ENCODE peak calls at places on chromosomes 6 and 20, in seven cellular contexts. E is PC-3, Q is retinal pigment epithelial cell, N is astrocyte of the spinal cord, U is left ventricle myocardium inferior, L is epithelial cell of esophagus, T is choroid plexus epithelial cell. O is an unnamed sample.

GRCh38 chr6:78605909-78606446 is 261.4 kb upstream of the IRAK1BP1 start:
- DNase-seq in T (peak; percentile 85), Q (peak; percentile 64), L (peak; percentile 72), N (peak; percentile 89), E (peak; percentile 77), U (no peak), O (no peak)

GRCh38 chr6:117908246-117909107 is 1.4 kb downstream of the SLC35F1 start:
- DNase-seq in Q (no peak), T (no peak), L (no peak), E (no peak), N (no peak), U (no peak), O (no peak)

GRCh38 chr20:10978713-10979112 is 304.9 kb upstream of the JAG1 start:
- DNase-seq in N (no peak), L (peak; percentile 40), U (no peak), Q (no peak), T (no peak), E (no peak), O (no peak)

GRCh38 chr20:4375881-4376280 is 345.8 kb upstream of the PRND start:
- DNase-seq in N (peak; percentile 76), L (peak; percentile 82), U (no peak), T (peak; percentile 71), Q (no peak), E (no peak), O (no peak)

GRCh38 chr6:9482030-9482731 is 932.7 kb downstream of the TFAP2A start:
- DNase-seq in N (peak; percentile 94), U (no peak), E (peak; percentile 92), Q (peak; percentile 96), L (peak; percentile 90), T (peak; percentile 94), O (peak; percentile 88)

GRCh38 chr6:170177383-170178265 is 113.3 kb downstream of the DLL1 start:
- DNase-seq in L (no peak), N (no peak), E (no peak), T (no peak), U (peak; percentile 13), Q (no peak), O (no peak)

GRCh38 chr6:130825772-130826441 is 1.3 kb upstream of the SMLR1 start:
- DNase-seq in Q (no peak), U (no peak), E (no peak), L (no peak), T (no peak), N (no peak), O (no peak)

GRCh38 chr20:61502433-61502832 is 250.4 kb downstream of the CDH4 start:
- DNase-seq in E (no peak), Q (no peak), N (peak; percentile 33), T (peak; percentile 10), L (no peak), U (no peak), O (no peak)

GRCh38 chr6:16130437-16130891 is 1.6 kb downstream of the MYLIP start:
- DNase-seq in Q (no peak), E (peak; percentile 87), T (peak; percentile 15), N (peak; percentile 13), L (peak; percentile 49), U (no peak), O (no peak)

GRCh38 chr6:1130692-1131091 is 181.2 kb upstream of the FOXQ1 start:
- DNase-seq in N (no peak), E (no peak), L (no peak), T (no peak), Q (no peak), U (peak; percentile 42), O (no peak)

GRCh38 chr20:37968726-37969401 is 64.4 kb downstream of the TTI1 start:
- DNase-seq in E (peak; percentile 33), U (no peak), Q (peak; percentile 91), T (no peak), N (no peak), L (peak; percentile 41), O (no peak)

GRCh38 chr6:16244446-16244845 is 6.1 kb downstream of the GMPR start:
- DNase-seq in T (no peak), N (no peak), Q (no peak), E (no peak), L (no peak), U (peak; percentile 45), O (no peak)

GRCh38 chr6:43635387-43636311 is at the start of gene MAD2L1BP:
- DNase-seq in L (peak; percentile 61), T (peak; percentile 69), E (peak; percentile 74), N (peak; percentile 72), U (peak; percentile 86), Q (no peak), O (no peak)

GRCh38 chr6:127518710-127519468 is at the start of gene MTCL3:
- DNase-seq in T (peak; percentile 72), Q (no peak), U (peak; percentile 29), N (peak; percentile 81), E (no peak), L (peak; percentile 29), O (peak; percentile 89)

GRCh38 chr6:39558079-39558478 is 167.1 kb downstream of the KIF6 start:
- DNase-seq in T (no peak), N (no peak), E (no peak), Q (no peak), L (no peak), U (no peak), O (no peak)

GRCh38 chr6:161481786-161482516 is 208.1 kb upstream of the AGPAT4 start:
- DNase-seq in N (no peak), E (peak; percentile 41), L (peak; percentile 8), T (peak; percentile 57), Q (peak; percentile 95), U (no peak), O (peak; percentile 96)

GRCh38 chr6:137291441-137291840 is 72.3 kb upstream of the IFNGR1 start:
- DNase-seq in U (peak; percentile 33), Q (no peak), N (peak; percentile 47), L (peak; percentile 84), E (peak; percentile 16), T (peak; percentile 83), O (no peak)

GRCh38 chr6:16669227-16669626 is 92.0 kb downstream of the ATXN1 start:
- DNase-seq in Q (no peak), E (peak; percentile 93), L (peak; percentile 74), T (peak; percentile 81), N (peak; percentile 86), U (no peak), O (no peak)

GRCh38 chr6:34512738-34513115 is 43.4 kb downstream of the SPDEF start:
- DNase-seq in U (no peak), Q (no peak), L (no peak), N (no peak), T (no peak), E (no peak), O (no peak)

GRCh38 chr6:29705389-29706231 is 17.6 kb upstream of the HLA-F start:
- DNase-seq in N (peak; percentile 43), U (no peak), Q (no peak), L (peak; percentile 70), E (peak; percentile 78), T (peak; percentile 71), O (no peak)

GRCh38 chr20:18284805-18285533 is 3.4 kb upstream of the ZNF133 start:
- DNase-seq in U (no peak), L (no peak), N (peak; percentile 51), Q (no peak), T (peak; percentile 19), E (no peak), O (no peak)

GRCh38 chr6:146850238-146850896 is 251.6 kb downstream of the ADGB start:
- DNase-seq in U (no peak), E (peak; percentile 45), N (peak; percentile 70), L (peak; percentile 54), Q (no peak), T (peak; percentile 68), O (peak; percentile 58)

GRCh38 chr20:13231031-13231752 is 10.1 kb downstream of the ISM1 start:
- DNase-seq in U (no peak), T (no peak), E (peak; percentile 57), N (peak; percentile 76), Q (no peak), L (peak; percentile 78), O (peak; percentile 52)

GRCh38 chr6:3500262-3501001 is 43.6 kb upstream of the SLC22A23 start:
- DNase-seq in U (no peak), Q (no peak), E (peak; percentile 88), L (peak; percentile 97), N (peak; percentile 84), T (peak; percentile 75), O (no peak)

GRCh38 chr6:56193846-56194245 is 53.5 kb downstream of the COL21A1 start:
- DNase-seq in Q (no peak), U (no peak), N (peak; percentile 8), E (peak; percentile 27), L (peak; percentile 48), T (peak; percentile 59), O (no peak)

GRCh38 chr6:37243816-37244370 is 13.7 kb upstream of the TBC1D22B start:
- DNase-seq in T (no peak), U (no peak), L (no peak), N (no peak), E (no peak), Q (no peak), O (no peak)
- H3K4me3 ChIP-seq in T (no peak overlapping the region), U (no peak overlapping the region), L (no peak overlapping the region), N (no peak overlapping the region), E (no peak overlapping the region), Q (no peak overlapping the region), O (no peak overlapping the region)

DNA sequence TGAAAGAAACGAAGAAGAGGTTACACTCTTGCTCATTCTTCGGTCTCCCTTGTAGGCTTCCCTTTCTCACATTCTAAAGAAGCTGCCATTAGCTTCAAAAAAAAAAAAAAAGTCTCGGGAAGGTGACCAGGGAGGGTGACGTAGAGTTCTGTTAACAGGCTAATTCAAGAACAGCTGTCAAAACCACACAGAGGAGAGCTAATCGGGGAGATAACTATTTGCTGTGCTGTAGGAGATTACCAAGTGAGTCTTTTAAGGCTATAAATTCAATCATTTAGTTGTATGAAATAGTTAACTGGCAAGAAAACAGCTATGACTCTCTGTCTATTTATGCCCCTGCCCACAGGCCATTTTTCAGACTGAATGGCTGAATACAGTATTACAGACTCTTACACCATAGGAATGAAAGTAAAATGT is 256.8 kb downstream of the SYNE1 start:
- DNase-seq in Q (peak; percentile 78), N (peak; percentile 92), E (peak; percentile 41), U (no peak), T (peak; percentile 90), L (peak; percentile 55), O (no peak)
- TF ChIP-seq CTCF in Q (no peak), N (no peak), E (no peak), U (no peak), T (no peak), L (no peak), O (no peak)

GRCh38 chr6:98836025-98836961 is 1.9 kb downstream of the POU3F2 start:
- DNase-seq in U (no peak), L (no peak), E (no peak), N (no peak), T (no peak), Q (no peak), O (no peak)
- H3K4me3 ChIP-seq in U (peak overlapping the region; percentile 67), L (no peak overlapping the region), E (no peak overlapping the region), N (peak overlapping the region; percentile 41), T (no peak overlapping the region), Q (no peak overlapping the region), O (no peak overlapping the region)

GRCh38 chr6:141635621-141636020 is 497.1 kb upstream of the GJE1 start:
- DNase-seq in L (no peak), Q (no peak), N (no peak), T (no peak), U (no peak), E (no peak), O (no peak)

GRCh38 chr6:141641951-141642350 is 490.8 kb upstream of the GJE1 start:
- DNase-seq in N (no peak), Q (no peak), T (no peak), U (no peak), L (no peak), E (no peak), O (no peak)

DNA sequence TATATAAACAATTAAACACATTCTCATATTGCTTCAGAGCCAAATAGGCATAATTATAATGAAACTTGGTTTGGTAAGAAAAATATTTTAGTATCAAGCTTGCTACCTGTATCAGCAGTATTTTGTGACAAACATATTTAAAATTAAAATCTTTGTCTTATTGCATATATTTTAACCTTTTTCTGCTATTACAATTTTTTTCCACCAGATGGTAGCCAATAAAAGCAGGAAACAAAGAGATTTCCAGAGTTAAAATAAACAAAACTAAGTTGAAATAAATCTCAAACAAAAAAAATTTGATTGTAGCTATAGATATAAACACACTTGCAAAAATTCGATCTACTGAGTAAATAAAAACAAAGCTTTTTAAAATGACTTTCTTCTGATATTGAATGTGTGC is 491.3 kb upstream of the GJE1 start:
- DNase-seq in U (no peak), N (no peak), T (peak; percentile 2), L (no peak), E (peak; percentile 5), Q (no peak), O (no peak)
- TF ChIP-seq CTCF in U (no peak), N (no peak), T (peak; percentile 25), L (no peak), E (peak; percentile 39), Q (no peak), O (no peak)